ENCODE peak calls at places on chromosome 10, in ten cellular contexts. T, E, Y, N, A, X, J, I, F and Z are unnamed samples.

GRCh38 chr10:132705173-132705572 is 80.8 kb downstream of the NKX6-2 start:
- DNase-seq in I (peak), E (no peak), A (peak), T (no peak), Y (no peak), N (no peak), X (no peak), J (no peak), F (no peak), Z (no peak)

GRCh38 chr10:62582804-62583208 is 208.6 kb downstream of the ZNF365 start:
- DNase-seq in I (peak), E (peak), Y (no peak), N (no peak), X (peak), F (peak), A (no peak), T (no peak), J (peak), Z (no peak)

GRCh38 chr10:98516352-98516751 is 69.6 kb upstream of the HPS1 start:
- DNase-seq in E (no peak), T (no peak), N (no peak), J (no peak), I (no peak), F (no peak), Y (no peak), X (no peak), A (no peak), Z (no peak)

GRCh38 chr10:28849309-28849708 is 172.0 kb downstream of the BAMBI start:
- DNase-seq in A (no peak), T (no peak), I (no peak), Y (no peak), N (no peak), F (no peak), X (no peak), J (no peak), E (no peak), Z (no peak)

GRCh38 chr10:15748137-15748536 is 28.4 kb upstream of the ITGA8 start:
- DNase-seq in F (no peak), I (no peak), Y (no peak), T (no peak), J (no peak), E (no peak), A (no peak), N (no peak), X (peak), Z (no peak)

GRCh38 chr10:91909178-91909677 is at the start of gene FGFBP3:
- DNase-seq in E (no peak), Y (peak), X (peak), I (peak), A (no peak), T (peak), F (no peak), J (peak), N (no peak), Z (peak)

GRCh38 chr10:29839826-29840515 is 205.2 kb upstream of the SVIL start:
- DNase-seq in A (no peak), I (no peak), T (no peak), X (no peak), F (no peak), Y (no peak), J (no peak), N (no peak), E (no peak), Z (no peak)

GRCh38 chr10:13681963-13682362 is 95.2 kb downstream of the PRPF18 start:
- DNase-seq in E (no peak), J (no peak), A (no peak), N (no peak), I (no peak), T (no peak), F (no peak), X (no peak), Y (no peak), Z (no peak)

GRCh38 chr10:7703140-7703539 is at the start of gene ITIH2:
- DNase-seq in A (no peak), N (no peak), J (no peak), I (no peak), F (no peak), X (no peak), Y (no peak), T (no peak), E (no peak), Z (no peak)

GRCh38 chr10:75782463-75783248 is 351.2 kb downstream of the LRMDA start:
- DNase-seq in E (no peak), I (no peak), N (no peak), J (no peak), Y (no peak), F (no peak), T (no peak), A (no peak), X (no peak), Z (no peak)

GRCh38 chr10:60521974-60522405 is 132.3 kb upstream of the ANK3 start:
- DNase-seq in E (peak), J (peak), Y (peak), F (no peak), A (no peak), N (no peak), X (no peak), T (no peak), I (peak), Z (no peak)

GRCh38 chr10:104557966-104558365 is 83.1 kb upstream of the SORCS3 start:
- DNase-seq in N (no peak), Y (no peak), J (no peak), X (no peak), I (no peak), F (no peak), A (no peak), T (no peak), E (no peak), Z (peak)

GRCh38 chr10:57962839-57963238 is 304.9 kb downstream of the IPMK start:
- DNase-seq in A (no peak), J (no peak), Y (no peak), X (no peak), T (no peak), F (no peak), N (no peak), I (no peak), E (no peak), Z (no peak)

GRCh38 chr10:49689882-49690510 is 10.5 kb downstream of the C10orf53 start:
- DNase-seq in I (no peak), J (no peak), X (no peak), E (no peak), A (no peak), Y (no peak), T (no peak), N (no peak), F (no peak), Z (no peak)

GRCh38 chr10:76353124-76353851 is 921.9 kb downstream of the LRMDA start:
- DNase-seq in T (no peak), N (no peak), E (no peak), F (no peak), J (no peak), I (no peak), X (no peak), A (no peak), Y (no peak), Z (no peak)

GRCh38 chr10:102814873-102815661 is 22.1 kb downstream of the CYP17A1 start:
- DNase-seq in T (no peak), E (no peak), Y (no peak), F (no peak), A (peak), X (peak), J (peak), I (peak), N (no peak), Z (no peak)